ENCODE peak calls at places on chromosomes 3 and 15, in six cellular contexts. Z, A, M, V, L and W are unnamed samples. For H3K4me1, the result is how much of the 10 kb centered on the place peaks cover.

GRCh38 chr3:39272191-39272590 is 7.6 kb downstream of the CX3CR1 start:
- DNase-seq in Z (no peak), A (no peak), M (no peak), V (no peak), L (no peak), W (no peak)

GRCh38 chr15:59953392-59953883 is 50.7 kb upstream of the FOXB1 start:
- DNase-seq in Z (no peak), A (no peak), M (no peak), V (no peak), L (no peak), W (no peak)

GRCh38 chr3:178297204-178297603 is 239.0 kb upstream of the KCNMB2 start:
- DNase-seq in Z (no peak), A (no peak), M (no peak), V (no peak), L (no peak), W (no peak)

GRCh38 chr15:25775317-25775912 is 87.7 kb downstream of the ATP10A start:
- DNase-seq in Z (peak), A (peak), M (peak), V (no peak), L (peak), W (no peak)

GRCh38 chr3:64717872-64718613 is 30.2 kb upstream of the ADAMTS9 start:
- DNase-seq in Z (no peak), A (no peak), M (no peak), V (no peak), L (no peak), W (no peak)

GRCh38 chr3:61805510-61806080 is 244.2 kb downstream of the PTPRG start:
- DNase-seq in Z (no peak), A (no peak), M (no peak), V (no peak), L (no peak), W (no peak)

GRCh38 chr15:99732711-99733267 is 448 bp downstream of the LYSMD4 start:
- DNase-seq in Z (no peak), A (peak), M (no peak), V (peak), L (no peak), W (peak)

GRCh38 chr15:65132841-65133549 is 613 bp downstream of the PDCD7 start:
- DNase-seq in Z (peak), A (peak), M (peak), V (no peak), L (no peak), W (peak)

GRCh38 chr15:77033729-77034619 is 36.9 kb downstream of the TSPAN3 start:
- DNase-seq in Z (no peak), A (peak), M (peak), V (no peak), L (no peak), W (no peak)

GRCh38 chr3:106349191-106349881 is 480.5 kb upstream of the CBLB start:
- DNase-seq in Z (no peak), A (no peak), M (peak), V (no peak), L (no peak), W (no peak)

GRCh38 chr15:43769584-43770228 is 7.1 kb downstream of the ELL3 start:
- DNase-seq in Z (peak), A (peak), M (peak), V (peak), L (no peak), W (no peak)

GRCh38 chr3:107951111-107951510 is 139.7 kb downstream of the CD47 start:
- DNase-seq in Z (no peak), A (no peak), M (no peak), V (no peak), L (no peak), W (no peak)

GRCh38 chr3:99430348-99431134 is 207.9 kb upstream of the COL8A1 start:
- DNase-seq in Z (no peak), A (no peak), M (no peak), V (no peak), L (no peak), W (no peak)

GRCh38 chr15:90214553-90215205 is 13.5 kb downstream of the SEMA4B start:
- DNase-seq in Z (peak), A (no peak), M (peak), V (no peak), L (no peak), W (no peak)

GRCh38 chr3:115698851-115699535 is 75.7 kb downstream of the GAP43 start:
- DNase-seq in Z (no peak), A (peak), M (no peak), V (no peak), L (no peak), W (no peak)

GRCh38 chr15:59208850-59209249 is 2.2 kb downstream of the LDHAL6B start:
- DNase-seq in Z (no peak), A (no peak), M (no peak), V (no peak), L (no peak), W (no peak)

GRCh38 chr3:145812396-145812795 is 348.6 kb downstream of the PLOD2 start:
- DNase-seq in Z (no peak), A (no peak), M (no peak), V (no peak), L (no peak), W (no peak)

GRCh38 chr15:89662893-89663673 is 7.8 kb upstream of the KIF7 start:
- DNase-seq in Z (no peak), A (peak), M (peak), V (peak), L (no peak), W (no peak)

GRCh38 chr3:194089357-194090177 is 46.4 kb upstream of the HES1 start:
- DNase-seq in Z (peak), A (no peak), M (peak), V (peak), L (peak), W (peak)

GRCh38 chr3:114132500-114132899 is 46.4 kb downstream of the DRD3 start:
- DNase-seq in Z (no peak), A (no peak), M (no peak), V (no peak), L (no peak), W (no peak)

GRCh38 chr3:118863731-118864322 is 170.8 kb downstream of the IGSF11 start:
- DNase-seq in Z (peak), A (no peak), M (no peak), V (no peak), L (peak), W (no peak)

GRCh38 chr15:53447053-53447574 is 312.3 kb downstream of the WDR72 start:
- DNase-seq in Z (no peak), A (no peak), M (no peak), V (no peak), L (no peak), W (no peak)

GRCh38 chr3:13346481-13347389 is 73.4 kb downstream of the NUP210 start:
- DNase-seq in Z (no peak), A (peak), M (no peak), V (no peak), L (no peak), W (no peak)

GRCh38 chr3:183295211-183295610 is 42.2 kb downstream of the B3GNT5 start:
- DNase-seq in Z (peak), A (no peak), M (peak), V (peak), L (peak), W (peak)

GRCh38 chr3:129527262-129527661 is 1.2 kb upstream of the RHO start:
- DNase-seq in Z (no peak), A (no peak), M (no peak), V (no peak), L (no peak), W (no peak)

DNA sequence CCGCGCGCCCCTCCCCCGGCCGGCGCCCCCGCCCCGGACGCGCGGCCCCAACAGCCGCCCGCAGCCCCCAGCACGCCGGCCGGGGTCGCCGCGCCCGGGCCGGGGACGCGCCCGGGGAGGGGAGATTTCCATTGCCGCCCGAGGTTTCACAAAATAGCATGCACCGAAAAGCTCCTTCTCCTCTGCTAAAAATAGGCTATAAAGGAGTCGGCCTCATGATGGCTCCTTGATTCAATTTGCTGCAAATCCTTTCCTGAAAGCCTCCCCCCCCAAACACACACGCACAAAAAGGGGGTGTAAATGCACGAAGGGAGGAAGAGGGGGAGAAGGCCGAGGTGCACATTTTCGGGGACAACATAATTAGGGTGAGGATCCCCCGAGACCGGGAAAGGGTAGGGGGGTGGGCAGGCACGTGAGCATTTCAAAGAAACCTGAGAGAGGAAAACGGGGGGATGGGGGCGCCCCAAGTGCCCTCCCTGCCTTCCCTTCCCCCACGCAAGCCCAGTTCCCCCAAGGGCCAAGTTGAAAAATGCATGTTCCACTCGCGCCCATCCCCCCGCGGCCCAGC is 725 bp downstream of the TBL1XR1 start:
- DNase-seq in Z (peak), A (no peak), M (peak), V (peak), L (no peak), W (no peak)
- TF ChIP-seq POLR2A in Z (no peak), A (no peak), M (no peak), V (no peak), L (no peak), W (no peak)

GRCh38 chr15:85296615-85297402 is 83.6 kb upstream of the AKAP13 start:
- DNase-seq in Z (peak), A (peak), M (peak), V (peak), L (no peak), W (peak)
- H3K4me3 ChIP-seq in Z (no peak), A (peak), M (no peak), V (peak), L (peak), W (no peak)

DNA sequence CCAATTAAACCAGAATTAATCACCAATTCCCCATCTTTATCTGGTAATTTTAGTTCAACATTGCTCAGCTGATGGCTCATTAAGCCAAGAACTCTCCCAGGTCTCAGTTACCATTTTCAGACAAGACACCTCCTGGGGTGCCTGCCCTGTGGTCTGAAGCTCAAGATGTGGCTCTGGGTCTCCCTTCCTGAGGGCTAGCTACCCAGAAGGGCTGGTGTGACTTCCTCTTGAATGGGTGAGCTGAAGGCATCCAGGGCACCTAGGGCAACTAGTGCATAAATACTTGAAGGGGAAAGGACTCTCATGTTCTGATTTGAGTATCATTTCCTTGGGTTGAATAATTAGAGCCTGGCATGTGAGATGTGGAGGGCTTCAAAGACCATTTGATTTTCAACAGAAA is 6.7 kb upstream of the TM4SF1 start:
- DNase-seq in Z (no peak), A (no peak), M (no peak), V (no peak), L (no peak), W (no peak)
- H3K4me1 ChIP-seq in Z (half or more), A (under half), M (under half), V (under half), L (under half), W (under half)

GRCh38 chr3:10291139-10291500 is 1.6 kb downstream of the GHRL start:
- DNase-seq in Z (no peak), A (no peak), M (no peak), V (no peak), L (no peak), W (no peak)

GRCh38 chr3:10290476-10291138 is 2.1 kb downstream of the GHRL start:
- DNase-seq in Z (no peak), A (no peak), M (no peak), V (no peak), L (no peak), W (no peak)

GRCh38 chr3:10289077-10289476 is 3.7 kb downstream of the GHRL start:
- DNase-seq in Z (no peak), A (no peak), M (no peak), V (no peak), L (no peak), W (no peak)

GRCh38 chr3:10288575-10288960 is 4.2 kb downstream of the GHRL start:
- DNase-seq in Z (no peak), A (no peak), M (no peak), V (no peak), L (no peak), W (no peak)

GRCh38 chr3:10289785-10290355 is 2.9 kb downstream of the GHRL start:
- DNase-seq in Z (no peak), A (no peak), M (no peak), V (no peak), L (no peak), W (no peak)
- TF ChIP-seq POLR2A in Z (no peak), A (no peak), M (no peak), V (no peak), L (no peak), W (no peak)

DNA sequence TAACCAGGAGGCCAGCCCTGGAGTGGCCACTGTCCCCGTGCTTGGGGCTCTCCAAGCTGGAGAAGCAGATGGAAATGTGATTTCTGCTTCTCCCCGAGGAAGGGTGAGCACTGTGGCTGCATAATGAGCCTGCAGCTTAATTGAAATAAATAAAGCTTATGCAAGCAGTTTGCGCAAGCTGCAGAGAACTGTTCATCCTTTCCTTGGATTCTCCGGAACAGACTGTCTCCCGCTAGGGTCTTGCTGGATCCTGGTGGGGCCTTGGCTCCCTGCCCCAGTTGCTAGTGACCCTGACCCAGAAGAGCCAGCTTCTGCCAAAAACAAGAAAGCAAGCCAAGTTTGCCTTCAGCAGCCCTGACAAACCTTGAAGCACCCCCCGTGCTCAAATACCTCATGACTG is 453.4 kb upstream of the PROK2 start:
- DNase-seq in Z (no peak), A (no peak), M (no peak), V (peak), L (no peak), W (no peak)
- H3K4me3 ChIP-seq in Z (no peak), A (no peak), M (no peak), V (no peak), L (no peak), W (no peak)

GRCh38 chr3:69082805-69083204 is 1.9 kb upstream of the ARL6IP5 start:
- DNase-seq in Z (peak), A (no peak), M (peak), V (no peak), L (no peak), W (no peak)

GRCh38 chr3:69086133-69086722 is 1.5 kb downstream of the ARL6IP5 start:
- DNase-seq in Z (peak), A (peak), M (peak), V (peak), L (peak), W (peak)

GRCh38 chr3:69085543-69086132 is 901 bp downstream of the ARL6IP5 start:
- DNase-seq in Z (no peak), A (peak), M (peak), V (peak), L (no peak), W (peak)

GRCh38 chr3:69084326-69084667 is 440 bp upstream of the ARL6IP5 start:
- DNase-seq in Z (no peak), A (no peak), M (no peak), V (no peak), L (no peak), W (no peak)

GRCh38 chr3:69084668-69085542 is at the start of gene ARL6IP5:
- DNase-seq in Z (peak), A (peak), M (peak), V (peak), L (peak), W (peak)
- H3K4me1 ChIP-seq in Z (half or more), A (under half), M (half or more), V (under half), L (half or more), W (under half)

GRCh38 chr3:16513141-16514020 is at the start of gene RFTN1:
- DNase-seq in Z (no peak), A (peak), M (peak), V (peak), L (no peak), W (no peak)
- TF ChIP-seq POLR2A in Z (peak), A (peak), M (no peak), V (no peak), L (no peak), W (no peak)